ENCODE peak calls at places on chromosomes 3 and 15, in seven cellular contexts. X is tibial artery, T is psoas muscle, E is right lobe of liver, R is A549, L is WERI-Rb-1, W is adrenal gland. A is an unnamed sample.

GRCh38 chr15:62999923-63000484 is 42.5 kb upstream of the TPM1 start:
- DNase-seq in X (no peak), T (no peak), E (no peak), R (no peak), L (peak), W (no peak), A (no peak)

GRCh38 chr3:35635407-35635806 is 3.9 kb upstream of the ARPP21 start:
- DNase-seq in X (no peak), T (no peak), E (no peak), R (no peak), L (no peak), W (no peak), A (no peak)

GRCh38 chr3:67916353-67916752 is 261.9 kb upstream of the SUCLG2 start:
- DNase-seq in X (no peak), T (no peak), E (no peak), R (no peak), L (no peak), W (no peak), A (no peak)

GRCh38 chr15:47523669-47524068 is 193.6 kb upstream of the SEMA6D start:
- DNase-seq in X (no peak), T (no peak), E (no peak), R (no peak), L (no peak), W (no peak), A (no peak)

GRCh38 chr3:184275961-184276910 is at the start of gene ECE2:
- DNase-seq in X (no peak), T (no peak), E (no peak), R (no peak), L (no peak), W (peak), A (no peak)

GRCh38 chr15:80660114-80660513 is 35.0 kb upstream of the ABHD17C start:
- DNase-seq in X (no peak), T (no peak), E (peak), R (peak), L (peak), W (peak), A (peak)

GRCh38 chr3:122019493-122019892 is 2.6 kb downstream of the ILDR1 start:
- DNase-seq in X (no peak), T (no peak), E (no peak), R (no peak), L (no peak), W (no peak), A (no peak)

GRCh38 chr15:39744334-39745103 is 38.1 kb downstream of the FSIP1 start:
- DNase-seq in X (no peak), T (no peak), E (no peak), R (no peak), L (no peak), W (no peak), A (no peak)

GRCh38 chr15:96409231-96410138 is 79.0 kb downstream of the NR2F2 start:
- DNase-seq in X (no peak), T (no peak), E (no peak), R (no peak), L (no peak), W (no peak), A (no peak)

GRCh38 chr3:12986031-12986430 is 87.2 kb downstream of the IQSEC1 start:
- DNase-seq in X (no peak), T (peak), E (no peak), R (no peak), L (no peak), W (peak), A (no peak)

GRCh38 chr15:97081666-97082226 is 751.2 kb downstream of the NR2F2 start:
- DNase-seq in X (no peak), T (no peak), E (no peak), R (no peak), L (no peak), W (no peak), A (no peak)

DNA sequence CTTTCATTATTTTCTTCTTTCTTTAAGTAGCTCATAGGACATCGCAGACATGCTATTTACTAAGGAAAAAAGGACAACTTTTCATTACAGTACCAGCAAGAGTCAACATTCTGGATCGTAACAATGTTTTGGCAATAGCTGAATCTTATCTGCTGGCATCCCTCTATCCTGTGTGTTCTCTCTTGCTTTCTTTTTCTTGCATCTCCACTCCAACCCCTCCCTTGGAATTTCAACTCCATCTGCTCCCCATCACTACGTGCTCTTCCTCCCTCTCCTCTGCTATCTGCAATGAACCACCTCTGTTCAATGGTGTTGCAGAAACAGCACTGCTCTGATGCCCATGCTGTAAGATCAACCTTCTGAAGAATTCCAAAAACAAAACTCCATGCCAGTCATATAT is 106.6 kb downstream of the FBN1 start:
- DNase-seq in X (no peak), T (no peak), E (no peak), R (no peak), L (no peak), W (no peak), A (no peak)
- TF ChIP-seq CTCF in X (no peak), T (no peak), E (no peak), R (no peak), L (no peak), W (no peak), A (no peak)

GRCh38 chr3:171468296-171468906 is 8.2 kb upstream of the TNIK start:
- DNase-seq in X (no peak), T (no peak), E (no peak), R (no peak), L (no peak), W (no peak), A (no peak)
- H3K27ac ChIP-seq in X (no peak), T (no peak), E (no peak), R (no peak), L (no peak), W (no peak), A (no peak)

GRCh38 chr3:144585408-144585807 is 613.8 kb downstream of the DIPK2A start:
- DNase-seq in X (no peak), T (no peak), E (no peak), R (no peak), L (no peak), W (no peak), A (no peak)
- TF ChIP-seq CTCF in X (no peak), T (no peak), E (no peak), R (no peak), L (peak), W (no peak), A (no peak)

DNA sequence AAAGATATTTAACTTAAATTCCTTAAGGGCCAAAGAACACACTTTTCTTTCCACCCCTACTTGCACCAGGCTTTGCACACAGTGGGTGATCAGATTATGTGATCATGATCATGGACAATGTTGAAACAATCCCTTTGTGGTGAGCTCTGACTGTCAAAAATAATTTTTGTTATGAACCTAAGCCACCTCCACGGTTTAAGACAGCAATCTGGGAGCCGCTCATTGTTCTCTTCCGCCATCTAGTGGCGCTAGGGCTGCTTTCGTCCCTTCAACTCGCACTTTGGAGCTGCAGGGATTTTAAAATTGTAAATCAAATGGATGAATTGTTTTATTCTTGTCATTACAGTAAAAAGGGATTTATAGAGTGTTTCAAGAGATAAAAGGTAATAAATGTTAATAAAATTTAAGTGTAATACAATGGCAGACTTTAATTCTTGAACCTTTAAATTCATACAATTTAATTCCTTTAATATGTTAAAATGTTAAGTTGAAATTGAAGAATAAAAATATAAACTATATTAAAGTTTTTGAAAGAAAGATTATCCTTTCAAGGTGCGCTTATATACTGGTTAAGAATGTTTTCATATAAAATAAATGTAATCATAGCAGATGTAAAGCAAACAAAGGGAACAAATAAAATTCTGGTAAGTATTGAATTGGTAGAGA is 45.3 kb upstream of the ARL6 start:
- DNase-seq in X (no peak), T (peak), E (peak), R (peak), L (peak), W (peak), A (peak)
- H3K27ac ChIP-seq in X (no peak), T (no peak), E (no peak), R (no peak), L (no peak), W (no peak), A (no peak)

GRCh38 chr3:174413057-174413912 is 445.8 kb upstream of the NAALADL2 start:
- DNase-seq in X (no peak), T (no peak), E (no peak), R (no peak), L (no peak), W (no peak), A (no peak)
- TF ChIP-seq CTCF in X (no peak), T (no peak), E (no peak), R (no peak), L (no peak), W (no peak), A (no peak)

GRCh38 chr3:185320949-185321348 is 42.0 kb upstream of the MAP3K13 start:
- DNase-seq in X (no peak), T (no peak), E (no peak), R (no peak), L (no peak), W (no peak), A (no peak)

GRCh38 chr3:185319801-185320200 is 43.1 kb upstream of the MAP3K13 start:
- DNase-seq in X (no peak), T (no peak), E (no peak), R (no peak), L (no peak), W (no peak), A (no peak)

GRCh38 chr3:185317674-185318073 is 45.3 kb upstream of the MAP3K13 start:
- DNase-seq in X (no peak), T (no peak), E (no peak), R (peak), L (no peak), W (no peak), A (no peak)

GRCh38 chr3:185316740-185317407 is 46.1 kb upstream of the MAP3K13 start:
- DNase-seq in X (no peak), T (no peak), E (no peak), R (peak), L (no peak), W (no peak), A (peak)

DNA sequence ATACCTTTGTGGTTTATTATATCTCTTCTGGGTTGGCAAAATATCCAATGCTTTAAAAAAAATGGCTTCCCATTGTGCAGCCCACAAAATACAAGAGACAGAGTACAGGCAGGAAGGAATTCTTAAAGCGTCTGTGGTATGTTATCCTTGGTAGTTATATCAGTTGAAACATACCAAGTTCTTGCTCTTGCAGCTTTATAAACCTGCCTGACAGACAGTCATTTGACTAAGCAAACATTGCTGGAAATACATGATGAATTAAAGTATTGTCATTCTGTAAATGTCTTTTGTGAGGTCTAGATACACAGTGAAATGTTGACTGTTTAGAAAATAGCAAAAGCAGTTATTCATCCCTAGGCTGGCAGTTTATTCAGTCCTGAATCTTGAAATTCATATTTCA is 44.8 kb upstream of the MAP3K13 start:
- DNase-seq in X (no peak), T (no peak), E (no peak), R (peak), L (no peak), W (no peak), A (no peak)
- H3K27ac ChIP-seq in X (no peak), T (no peak), E (peak), R (peak), L (no peak), W (peak), A (no peak)

DNA sequence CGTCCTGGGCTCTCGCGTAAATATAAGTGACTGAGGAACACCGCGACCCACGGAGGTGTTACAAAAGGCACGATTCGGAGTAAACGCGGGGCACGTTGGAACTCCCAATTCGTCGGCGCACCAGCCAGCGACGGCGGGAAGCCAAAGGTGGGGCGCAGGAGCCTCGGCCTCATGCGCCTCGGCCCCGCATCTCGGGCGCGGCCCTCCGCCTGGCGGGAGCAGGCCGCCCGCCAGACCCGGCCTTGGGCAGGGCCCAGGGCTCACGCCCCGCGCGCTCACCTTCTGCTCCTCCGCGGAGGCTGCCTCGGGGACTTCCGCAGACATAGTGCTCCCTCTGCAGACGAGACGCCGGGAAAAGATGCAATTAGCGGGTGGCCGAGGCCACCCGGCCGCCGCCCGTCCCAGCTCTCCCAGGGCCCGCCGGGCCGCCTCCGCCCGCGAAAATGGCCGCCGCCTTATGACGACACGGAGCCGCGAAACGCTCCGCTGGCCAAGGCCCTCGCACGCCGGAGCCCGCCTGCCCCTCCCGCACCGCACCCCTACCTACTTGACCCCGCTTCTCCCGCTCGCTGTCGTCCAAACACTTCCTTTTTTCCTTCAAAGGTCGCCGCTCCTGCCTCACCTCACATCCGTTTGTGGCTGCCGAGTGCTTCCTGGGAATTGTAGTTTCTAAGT is at the start of gene ARPP19:
- DNase-seq in X (peak), T (peak), E (peak), R (peak), L (peak), W (peak), A (peak)
- TF ChIP-seq CTCF in X (no peak), T (no peak), E (no peak), R (no peak), L (no peak), W (no peak), A (no peak)

GRCh38 chr3:127721536-127721935 is 48.8 kb downstream of the ABTB1 start:
- DNase-seq in X (no peak), T (no peak), E (no peak), R (no peak), L (no peak), W (no peak), A (no peak)
- H3K27ac ChIP-seq in X (no peak), T (no peak), E (no peak), R (no peak), L (peak), W (no peak), A (no peak)

GRCh38 chr15:29698030-29698701 is 124.1 kb downstream of the TJP1 start:
- DNase-seq in X (no peak), T (no peak), E (no peak), R (peak), L (peak), W (no peak), A (peak)

GRCh38 chr15:29692527-29692926 is 129.7 kb downstream of the TJP1 start:
- DNase-seq in X (no peak), T (no peak), E (no peak), R (peak), L (no peak), W (no peak), A (no peak)

GRCh38 chr15:29693225-29693624 is 129.0 kb downstream of the TJP1 start:
- DNase-seq in X (no peak), T (no peak), E (no peak), R (no peak), L (no peak), W (no peak), A (no peak)

GRCh38 chr15:29696950-29697738 is 125.1 kb downstream of the TJP1 start:
- DNase-seq in X (no peak), T (no peak), E (no peak), R (no peak), L (no peak), W (no peak), A (no peak)

GRCh38 chr15:29695486-29696167 is 126.6 kb downstream of the TJP1 start:
- DNase-seq in X (no peak), T (no peak), E (no peak), R (peak), L (peak), W (no peak), A (no peak)
- TF ChIP-seq CTCF in X (no peak), T (no peak), E (no peak), R (peak), L (peak), W (no peak), A (no peak)

GRCh38 chr15:30933293-30933692 is 29.6 kb downstream of the FAN1 start:
- DNase-seq in X (no peak), T (no peak), E (no peak), R (no peak), L (no peak), W (no peak), A (peak)
- H3K27ac ChIP-seq in X (no peak), T (no peak), E (no peak), R (no peak), L (no peak), W (no peak), A (no peak)

A was measured in RWPE1.